ENCODE peak calls at places on chromosomes 6 and 20, in six cellular contexts. H is AG04450, F is right atrium auricular region, T is GM20000, L is fibroblast of villous mesenchyme, K is ascending aorta. E is an unnamed sample.

GRCh38 chr20:51531141-51531710 is 11.3 kb downstream of the NFATC2 start:
- DNase-seq in K (peak), T (peak), F (no peak), L (no peak), H (no peak), E (no peak)

GRCh38 chr20:56974499-56975250 is 291.8 kb downstream of the BMP7 start:
- DNase-seq in F (no peak), T (peak), H (no peak), K (no peak), L (peak), E (peak)

GRCh38 chr6:142822383-142822782 is 122.6 kb downstream of the HIVEP2 start:
- DNase-seq in T (peak), L (no peak), K (no peak), H (no peak), F (no peak), E (no peak)

GRCh38 chr6:131250121-131250520 is 114.9 kb downstream of the AKAP7 start:
- DNase-seq in K (no peak), F (peak), H (peak), T (peak), L (peak), E (no peak)

GRCh38 chr6:151564654-151565053 is 70.8 kb downstream of the CCDC170 start:
- DNase-seq in H (no peak), L (no peak), F (no peak), K (no peak), T (no peak), E (no peak)

GRCh38 chr20:55544638-55545037 is 460.7 kb downstream of the CBLN4 start:
- DNase-seq in L (no peak), F (no peak), H (no peak), T (no peak), K (no peak), E (no peak)

GRCh38 chr6:116060572-116061283 is at the start of gene FRK:
- DNase-seq in K (peak), T (no peak), L (peak), H (no peak), F (peak), E (no peak)

GRCh38 chr6:47047479-47048411 is 5.6 kb upstream of the ADGRF1 start:
- DNase-seq in T (peak), F (peak), H (peak), K (peak), L (peak), E (peak)

GRCh38 chr6:170393807-170394399 is 87.3 kb downstream of the FAM120B start:
- DNase-seq in T (no peak), F (no peak), K (no peak), H (no peak), L (no peak), E (no peak)

GRCh38 chr20:21615617-21616080 is 89.8 kb upstream of the PAX1 start:
- DNase-seq in K (no peak), F (no peak), L (peak), T (peak), H (no peak), E (no peak)

GRCh38 chr6:126927841-126928240 is 190.6 kb upstream of the RSPO3 start:
- DNase-seq in T (no peak), L (peak), H (no peak), K (no peak), F (no peak), E (no peak)
- TF ChIP-seq CTCF in T (no peak), L (no peak), H (no peak), K (no peak), F (no peak), E (no peak)

DNA sequence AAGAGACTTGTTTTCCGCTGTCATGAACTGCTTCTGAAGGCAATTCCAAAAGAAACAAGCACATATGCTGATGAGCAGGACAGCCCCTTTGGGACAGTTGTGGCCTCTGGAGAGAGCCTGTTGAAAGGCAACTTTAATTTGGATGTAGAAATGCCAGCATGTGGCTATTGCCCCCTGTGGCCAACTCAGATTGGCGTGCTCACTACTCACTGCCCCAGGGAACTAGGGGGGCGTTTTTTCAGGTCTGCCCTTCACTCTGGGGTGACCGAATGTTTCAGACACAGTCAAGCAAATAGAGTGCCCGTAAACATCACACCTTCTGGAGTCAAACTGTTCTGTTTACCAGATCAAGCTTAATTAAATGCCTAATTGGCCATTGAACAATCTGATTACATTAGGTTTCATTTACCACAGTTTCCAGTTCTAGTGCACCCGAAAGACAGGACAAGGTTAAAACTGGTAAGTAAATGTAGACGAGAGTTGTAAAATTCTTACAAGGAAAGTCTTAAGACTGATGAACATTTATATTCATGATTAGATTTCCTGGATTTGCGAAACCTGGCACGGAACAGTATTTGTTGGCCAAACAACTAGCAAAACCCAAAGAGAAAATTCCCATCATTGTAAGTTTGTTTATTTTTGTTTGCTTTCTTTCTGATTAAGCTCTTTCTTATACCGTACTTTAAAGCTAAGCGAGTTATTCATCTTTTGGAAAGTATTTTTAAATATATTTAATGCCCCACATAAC is 75.9 kb upstream of the SYNJ2 start:
- DNase-seq in K (no peak), L (no peak), T (no peak), F (no peak), H (no peak), E (peak)
- TF ChIP-seq CTCF in K (no peak), L (no peak), T (no peak), F (no peak), H (no peak), E (no peak)

GRCh38 chr6:95280690-95281273 is 296.6 kb upstream of the MANEA start:
- DNase-seq in F (no peak), K (no peak), T (peak), H (no peak), L (peak), E (no peak)
- TF ChIP-seq CTCF in F (peak), K (peak), T (peak), H (peak), L (no peak), E (no peak)

DNA sequence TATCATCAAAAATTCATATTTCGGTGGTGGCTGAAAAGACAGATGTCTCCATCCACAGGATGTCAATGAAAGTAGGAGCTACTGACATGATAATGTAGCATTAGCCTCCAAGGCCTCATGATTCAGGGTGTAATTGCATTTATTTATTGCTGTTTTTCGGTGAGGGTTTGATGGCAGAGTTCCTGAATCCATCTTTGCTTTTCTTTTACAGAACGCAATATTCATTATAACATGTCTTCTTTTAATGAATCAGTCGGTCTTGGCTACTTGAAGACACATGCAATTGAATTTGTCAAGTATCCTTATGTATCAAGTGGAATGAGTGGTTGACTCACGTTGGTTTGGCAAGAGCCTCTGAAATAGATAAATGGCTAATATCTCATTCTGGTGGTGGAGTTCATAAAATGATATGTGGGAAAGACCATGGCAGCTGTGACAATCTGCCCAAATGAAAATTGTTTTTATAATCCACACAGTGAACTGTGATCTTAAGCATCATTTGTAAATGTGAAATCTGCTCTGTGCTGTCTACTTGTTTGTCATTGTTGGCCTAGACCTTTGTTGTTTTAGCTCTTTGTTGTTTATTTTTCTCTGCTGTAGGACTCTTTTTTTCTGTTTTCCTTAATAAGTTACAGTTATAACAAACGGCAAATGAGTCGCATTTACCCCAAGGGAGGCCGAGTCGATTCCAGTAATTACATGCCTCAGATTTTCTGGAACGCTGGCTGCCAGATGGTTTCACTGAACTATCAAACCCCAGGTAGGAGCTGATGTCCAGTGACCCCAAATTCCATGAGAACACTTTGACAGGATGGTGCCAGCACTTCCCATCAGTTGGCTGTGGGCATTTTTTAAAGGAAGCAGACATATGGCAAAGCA is 105.7 kb upstream of the LAMP5 start:
- DNase-seq in H (no peak), L (peak), T (no peak), F (no peak), K (no peak), E (no peak)
- TF ChIP-seq CTCF in H (no peak), L (no peak), T (no peak), F (peak), K (no peak), E (no peak)

GRCh38 chr6:112296122-112296521 is 41.8 kb upstream of the LAMA4 start:
- DNase-seq in H (no peak), L (peak), T (peak), K (no peak), F (no peak), E (no peak)
- TF ChIP-seq CTCF in H (peak), L (peak), T (peak), K (no peak), F (peak), E (peak)

GRCh38 chr20:39399463-39399862 is 437.3 kb downstream of the DHX35 start:
- DNase-seq in L (no peak), T (no peak), K (no peak), H (no peak), F (no peak), E (no peak)
- TF ChIP-seq CTCF in L (no peak), T (no peak), K (no peak), H (no peak), F (no peak), E (no peak)